ENCODE peak calls at places on chromosome 15, in eight cellular contexts. G is lower lobe of right lung; E is left ventricle myocardium inferior; J is CD8-positive, alpha-beta memory T cell; F is keratinocyte; L is suprapubic skin; T is coronary artery; I is tibial nerve. P is an unnamed sample.

GRCh38 chr15:68781766-68782588 is 38.7 kb downstream of the ANP32A start:
- DNase-seq in G (peak), E (peak), J (no peak), F (no peak), L (no peak), T (peak), I (peak), P (no peak)

GRCh38 chr15:101053261-101053660 is 134.1 kb downstream of the LRRK1 start:
- DNase-seq in G (no peak), E (no peak), J (no peak), F (no peak), L (peak), T (peak), I (no peak), P (no peak)

GRCh38 chr15:94230436-94230885 is 900 bp upstream of the MCTP2 start:
- DNase-seq in G (no peak), E (no peak), J (no peak), F (no peak), L (no peak), T (no peak), I (no peak), P (no peak)

GRCh38 chr15:81338422-81339007 is 14.6 kb upstream of the STARD5 start:
- DNase-seq in G (no peak), E (peak), J (no peak), F (no peak), L (no peak), T (peak), I (peak), P (peak)

GRCh38 chr15:100090411-100090810 is 251.4 kb downstream of the ADAMTS17 start:
- DNase-seq in G (no peak), E (no peak), J (no peak), F (no peak), L (no peak), T (no peak), I (no peak), P (no peak)

GRCh38 chr15:94225616-94226015 is 5.7 kb upstream of the MCTP2 start:
- DNase-seq in G (no peak), E (no peak), J (no peak), F (no peak), L (no peak), T (no peak), I (no peak), P (no peak)

GRCh38 chr15:67098768-67099282 is 33.4 kb downstream of the SMAD3 start:
- DNase-seq in G (no peak), E (no peak), J (no peak), F (no peak), L (no peak), T (no peak), I (peak), P (no peak)

GRCh38 chr15:89885611-89886010 is 8.2 kb downstream of the AP3S2 start:
- DNase-seq in G (no peak), E (no peak), J (no peak), F (no peak), L (no peak), T (no peak), I (no peak), P (no peak)

GRCh38 chr15:67079361-67079760 is 14.0 kb downstream of the SMAD3 start:
- DNase-seq in G (no peak), E (no peak), J (no peak), F (no peak), L (no peak), T (no peak), I (no peak), P (no peak)

GRCh38 chr15:24878153-24878552 is 76.6 kb upstream of the SNRPN start:
- DNase-seq in G (peak), E (peak), J (no peak), F (no peak), L (no peak), T (no peak), I (no peak), P (no peak)

GRCh38 chr15:31372635-31373091 is 46.0 kb downstream of the KLF13 start:
- DNase-seq in G (no peak), E (peak), J (no peak), F (peak), L (no peak), T (no peak), I (peak), P (peak)

GRCh38 chr15:35657679-35658201 is 111.8 kb upstream of the DPH6 start:
- DNase-seq in G (no peak), E (no peak), J (no peak), F (no peak), L (no peak), T (no peak), I (no peak), P (no peak)

GRCh38 chr15:89121414-89121813 is 33.2 kb downstream of the ABHD2 start:
- DNase-seq in G (no peak), E (no peak), J (no peak), F (no peak), L (no peak), T (no peak), I (no peak), P (peak)

GRCh38 chr15:84981711-84982300 is at the start of gene PDE8A:
- DNase-seq in G (peak), E (peak), J (peak), F (no peak), L (peak), T (peak), I (peak), P (no peak)

GRCh38 chr15:56185980-56186379 is 57.7 kb downstream of the RFX7 start:
- DNase-seq in G (no peak), E (no peak), J (no peak), F (no peak), L (no peak), T (no peak), I (no peak), P (no peak)

GRCh38 chr15:95944193-95944592 is 386.3 kb upstream of the NR2F2 start:
- DNase-seq in G (no peak), E (no peak), J (no peak), F (no peak), L (no peak), T (no peak), I (no peak), P (no peak)

GRCh38 chr15:81356252-81356651 is 17.8 kb downstream of the TMC3 start:
- DNase-seq in G (no peak), E (no peak), J (no peak), F (no peak), L (no peak), T (no peak), I (no peak), P (no peak)

GRCh38 chr15:79437275-79438000 is 5.3 kb downstream of the MINAR1 start:
- DNase-seq in G (no peak), E (no peak), J (no peak), F (no peak), L (no peak), T (no peak), I (no peak), P (no peak)

GRCh38 chr15:101556273-101556672 is 66.8 kb upstream of the PCSK6 start:
- DNase-seq in G (no peak), E (no peak), J (no peak), F (no peak), L (no peak), T (peak), I (no peak), P (no peak)

GRCh38 chr15:70833897-70834765 is 19.8 kb downstream of the LARP6 start:
- DNase-seq in G (no peak), E (no peak), J (no peak), F (no peak), L (no peak), T (no peak), I (no peak), P (no peak)

GRCh38 chr15:79185199-79185598 is 94.6 kb upstream of the RASGRF1 start:
- DNase-seq in G (no peak), E (no peak), J (no peak), F (no peak), L (no peak), T (no peak), I (no peak), P (no peak)

GRCh38 chr15:39345176-39345575 is 235.7 kb upstream of the THBS1 start:
- DNase-seq in G (no peak), E (no peak), J (no peak), F (no peak), L (no peak), T (no peak), I (no peak), P (no peak)

GRCh38 chr15:39341238-39341637 is 239.6 kb upstream of the THBS1 start:
- DNase-seq in G (no peak), E (no peak), J (no peak), F (no peak), L (no peak), T (no peak), I (no peak), P (no peak)

GRCh38 chr15:39347453-39347852 is 233.4 kb upstream of the THBS1 start:
- DNase-seq in G (no peak), E (no peak), J (no peak), F (no peak), L (no peak), T (no peak), I (no peak), P (no peak)

GRCh38 chr15:39344662-39345141 is 236.2 kb upstream of the THBS1 start:
- DNase-seq in G (no peak), E (no peak), J (no peak), F (no peak), L (no peak), T (no peak), I (no peak), P (no peak)
- H3K27ac ChIP-seq in G (no peak), E (no peak), J (no peak), F (no peak), L (no peak), T (no peak), I (no peak), P (no peak)

DNA sequence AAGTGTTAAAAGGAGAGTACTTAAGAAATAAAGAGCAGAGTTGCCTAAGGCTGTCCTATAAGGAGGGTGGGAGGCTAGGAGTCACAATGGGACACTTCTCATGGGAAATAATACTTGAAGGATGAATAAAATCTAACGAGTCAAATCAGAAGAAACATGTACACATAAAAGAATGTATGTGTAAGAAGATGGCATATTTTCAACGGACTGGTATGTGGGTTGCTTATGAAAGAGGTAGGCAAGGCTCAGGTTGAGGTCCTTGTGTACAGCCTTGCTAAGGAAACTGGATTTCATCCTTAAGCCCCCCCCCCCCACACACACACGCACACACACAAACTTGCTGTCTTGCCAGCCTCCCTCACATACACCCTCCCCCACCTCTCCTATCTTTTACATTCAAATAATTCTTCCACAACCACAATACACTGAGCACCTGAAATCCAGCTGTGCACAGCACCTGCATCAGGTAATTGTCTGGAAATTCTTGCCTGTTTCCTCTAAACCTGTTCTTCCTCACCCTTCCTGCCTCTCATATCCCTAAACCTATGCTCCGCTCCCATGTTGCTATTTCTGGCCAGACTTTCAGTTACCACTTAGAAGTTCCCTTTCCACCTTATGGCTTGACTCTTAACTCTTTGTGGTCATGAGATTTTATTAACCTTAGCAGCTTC is 79.2 kb downstream of the FMN1 start:
- DNase-seq in G (no peak), E (no peak), J (no peak), F (no peak), L (no peak), T (no peak), I (no peak), P (no peak)
- H3K27ac ChIP-seq in G (no peak), E (no peak), J (no peak), F (no peak), L (no peak), T (no peak), I (no peak), P (no peak)

GRCh38 chr15:74180689-74181602 is 7.4 kb downstream of the ISLR start:
- DNase-seq in G (peak), E (no peak), J (no peak), F (no peak), L (no peak), T (no peak), I (no peak), P (no peak)

GRCh38 chr15:74179101-74179841 is 5.8 kb downstream of the ISLR start:
- DNase-seq in G (peak), E (peak), J (no peak), F (no peak), L (peak), T (peak), I (peak), P (no peak)

GRCh38 chr15:74176262-74177208 is 3.0 kb downstream of the ISLR start:
- DNase-seq in G (peak), E (peak), J (no peak), F (no peak), L (peak), T (peak), I (no peak), P (no peak)

GRCh38 chr15:74179983-74180688 is 6.6 kb downstream of the ISLR start:
- DNase-seq in G (peak), E (peak), J (no peak), F (no peak), L (no peak), T (no peak), I (no peak), P (no peak)

DNA sequence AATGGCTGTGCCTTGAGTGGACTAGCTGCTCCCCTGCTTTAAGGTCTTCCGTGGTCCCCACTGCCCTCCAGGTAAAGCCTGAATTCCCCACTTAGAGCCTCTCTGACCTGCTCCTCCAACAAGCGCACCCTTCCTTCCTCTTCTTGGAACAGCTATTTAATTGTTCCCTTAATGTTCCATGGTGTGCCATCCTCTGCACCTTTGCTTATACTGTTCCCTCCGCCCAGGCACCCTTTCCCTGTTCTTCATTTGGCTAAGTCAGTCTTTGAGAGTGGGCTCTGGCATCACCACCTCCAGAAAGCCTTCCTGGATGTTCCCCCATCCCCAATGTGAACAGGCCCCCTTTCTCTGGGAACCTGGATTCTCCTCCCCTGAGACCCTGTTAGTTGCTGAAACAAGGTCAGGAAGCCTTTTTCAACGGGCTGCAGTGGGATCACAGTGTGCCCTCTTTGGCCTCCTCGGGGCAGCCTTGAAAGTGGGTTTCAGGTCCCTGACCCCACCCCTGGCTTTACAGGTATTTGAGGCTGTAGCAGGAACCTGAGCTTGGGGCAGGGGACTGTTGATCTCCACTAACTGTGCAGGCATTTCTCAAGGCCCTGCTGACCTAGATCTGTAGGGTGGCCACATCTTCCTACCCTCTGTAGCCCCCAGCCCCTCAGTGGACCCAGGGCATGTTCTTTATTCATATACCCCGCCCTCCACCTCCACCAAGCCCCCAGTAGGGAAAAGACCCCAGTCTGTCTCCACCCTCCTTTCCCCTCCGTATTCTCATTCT is 5.0 kb downstream of the ISLR start:
- DNase-seq in G (peak), E (no peak), J (no peak), F (no peak), L (peak), T (no peak), I (no peak), P (no peak)
- H3K27ac ChIP-seq in G (no peak), E (peak), J (no peak), F (no peak), L (peak), T (peak), I (peak), P (no peak)

GRCh38 chr15:77418341-77419049 is 1.4 kb downstream of the PEAK1 start:
- DNase-seq in G (no peak), E (no peak), J (no peak), F (no peak), L (no peak), T (no peak), I (no peak), P (no peak)
- H3K27ac ChIP-seq in G (peak), E (peak), J (no peak), F (peak), L (peak), T (peak), I (peak), P (no peak)

GRCh38 chr15:92733090-92733933 is 77.7 kb upstream of the FAM174B start:
- DNase-seq in G (no peak), E (no peak), J (no peak), F (no peak), L (no peak), T (no peak), I (no peak), P (no peak)

GRCh38 chr15:92733934-92734521 is 78.5 kb upstream of the FAM174B start:
- DNase-seq in G (peak), E (peak), J (no peak), F (no peak), L (no peak), T (no peak), I (no peak), P (no peak)
- H3K27ac ChIP-seq in G (peak), E (peak), J (no peak), F (no peak), L (peak), T (no peak), I (no peak), P (no peak)

DNA sequence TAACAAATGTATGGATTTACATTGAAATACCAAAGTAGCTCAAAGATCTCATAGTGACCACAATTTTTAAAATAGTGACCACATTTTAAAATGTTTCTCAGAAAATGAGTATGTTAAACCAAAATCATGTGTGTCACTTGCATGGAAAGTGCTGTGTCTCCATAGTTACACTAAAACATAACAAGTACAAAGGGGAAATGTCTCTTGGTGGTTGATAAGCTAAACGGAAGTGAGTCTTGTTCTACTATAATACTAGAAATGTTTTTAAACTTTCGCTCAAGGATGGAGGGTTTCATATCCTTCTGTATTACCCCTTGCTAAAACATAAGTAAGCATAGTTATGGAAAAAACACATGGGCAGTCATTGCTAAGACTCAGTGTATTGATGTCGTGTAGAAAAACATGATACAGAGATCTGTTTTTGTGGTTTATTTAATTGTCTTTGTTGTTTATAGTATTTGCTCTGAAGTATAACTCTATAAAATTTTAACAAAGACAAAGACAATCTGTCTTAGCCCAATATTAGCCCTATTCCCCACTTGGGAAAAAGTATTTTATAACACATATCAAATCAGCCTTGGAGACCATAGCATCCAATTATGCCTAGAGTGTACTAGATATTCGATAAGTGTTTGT is 27.0 kb upstream of the DENND4A start:
- DNase-seq in G (no peak), E (no peak), J (no peak), F (no peak), L (no peak), T (no peak), I (no peak), P (no peak)
- H3K27ac ChIP-seq in G (peak), E (no peak), J (peak), F (no peak), L (peak), T (peak), I (no peak), P (no peak)

GRCh38 chr15:82934100-82934880 is 18.2 kb downstream of the HOMER2 start:
- DNase-seq in G (no peak), E (no peak), J (no peak), F (no peak), L (no peak), T (no peak), I (no peak), P (no peak)
- H3K27ac ChIP-seq in G (no peak), E (no peak), J (no peak), F (no peak), L (no peak), T (no peak), I (no peak), P (no peak)

GRCh38 chr15:50669611-50670010 is 17.0 kb downstream of the TRPM7 start:
- DNase-seq in G (no peak), E (no peak), J (no peak), F (no peak), L (no peak), T (no peak), I (no peak), P (no peak)
- H3K27ac ChIP-seq in G (no peak), E (no peak), J (no peak), F (no peak), L (no peak), T (no peak), I (no peak), P (no peak)

DNA sequence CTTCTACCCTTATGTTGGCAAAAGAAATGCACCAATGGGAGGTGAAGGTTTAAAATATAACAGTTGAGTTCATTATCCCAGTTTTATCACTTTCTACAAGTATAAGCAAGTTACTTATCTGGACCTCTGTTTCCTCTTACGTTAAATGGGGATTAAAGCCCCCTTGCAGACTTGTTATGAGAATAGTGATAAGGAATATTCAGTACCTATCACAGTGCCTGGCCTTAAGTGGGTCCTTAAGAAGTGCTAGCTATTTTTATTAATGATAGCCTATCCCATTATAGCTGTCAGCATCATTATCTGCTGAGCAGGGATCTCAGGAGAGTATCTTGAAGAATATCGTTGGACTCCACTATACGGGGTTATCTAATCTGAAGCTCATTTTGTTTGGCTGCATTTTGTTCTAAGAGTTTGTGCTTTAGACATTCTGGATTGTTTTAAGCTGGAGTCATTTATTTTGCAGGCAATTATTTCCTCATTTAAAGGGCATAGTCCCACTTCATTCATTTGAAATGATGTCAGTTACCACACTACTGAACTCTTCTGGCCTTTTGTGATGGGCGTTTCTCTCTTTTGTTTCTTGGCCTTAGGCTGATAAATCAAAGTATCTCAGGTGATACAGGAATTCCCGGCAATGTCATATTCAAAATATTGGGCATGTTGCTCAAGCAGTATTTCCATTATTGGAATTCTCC is 28.9 kb downstream of the RAB8B start:
- DNase-seq in G (no peak), E (no peak), J (no peak), F (no peak), L (no peak), T (no peak), I (no peak), P (peak)
- H3K27ac ChIP-seq in G (no peak), E (peak), J (no peak), F (peak), L (peak), T (peak), I (peak), P (peak)

DNA sequence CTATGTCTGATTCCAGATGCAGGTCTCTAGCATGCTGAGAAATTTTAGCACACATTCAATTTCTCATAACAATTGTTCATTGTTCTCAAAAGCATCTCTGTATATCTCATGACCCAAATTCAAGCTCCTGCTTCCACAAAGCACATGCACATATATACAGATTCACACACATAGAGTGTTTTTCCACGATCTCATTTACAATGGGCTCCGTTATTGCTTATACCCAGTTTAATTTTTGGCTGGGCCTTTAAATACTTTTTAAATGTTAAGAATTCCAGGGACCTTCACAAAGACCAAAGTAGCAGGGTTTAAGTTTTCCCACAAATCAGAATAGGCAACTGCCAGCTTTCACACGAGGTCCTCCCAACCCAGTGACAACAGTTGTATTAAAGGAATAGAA is 333.5 kb upstream of the SEMA6D start:
- DNase-seq in G (no peak), E (no peak), J (no peak), F (no peak), L (no peak), T (no peak), I (no peak), P (no peak)
- H3K27ac ChIP-seq in G (no peak), E (no peak), J (no peak), F (peak), L (no peak), T (no peak), I (peak), P (peak)